ENCODE peak calls at places on chromosomes 16 and 17, in six cellular contexts. Q is endothelial cell of umbilical vein; V is activated T-helper 1 cell treated with anti-CD3 and anti-CD28 coated beads, Interleukin-12 subunit alpha, Interleukin-12 subunit beta, Interleukin-2, Interleukin-4 antibody, amounts not matched to agents 30 ng/mL and 10 ng/mL and 1 ng/mL, durations not matched to agents 14 hours and 24 hours and 36 hours; C is CD8-positive, alpha-beta memory T cell; O is 8988T; M is WTC11. N is an unnamed sample.

GRCh38 chr17:78089557-78090281 is 38.8 kb downstream of the TMC6 start:
- DNase-seq in O (no peak), V (no peak), C (no peak), Q (peak), M (no peak), N (no peak)

GRCh38 chr17:81566461-81567126 is 14.4 kb upstream of the FAAP100 start:
- DNase-seq in C (no peak), O (peak), M (no peak), Q (peak), V (no peak), N (peak)

GRCh38 chr16:8655184-8655717 is 19.2 kb upstream of the ABAT start:
- DNase-seq in Q (peak), V (peak), O (no peak), M (peak), C (no peak), N (peak)

GRCh38 chr16:15752717-15753488 is 102.9 kb downstream of the NDE1 start:
- DNase-seq in V (no peak), C (no peak), M (no peak), Q (no peak), O (no peak), N (no peak)

GRCh38 chr16:21167360-21167759 is 8.9 kb downstream of the LDAF1 start:
- DNase-seq in C (no peak), V (no peak), Q (no peak), M (no peak), O (no peak), N (no peak)

GRCh38 chr17:82769041-82769440 is 17.2 kb downstream of the TBCD start:
- DNase-seq in V (no peak), O (no peak), Q (no peak), C (no peak), M (no peak), N (no peak)

GRCh38 chr16:59698341-59698979 is 964.3 kb upstream of the GOT2 start:
- DNase-seq in Q (peak), O (no peak), V (no peak), M (no peak), C (no peak), N (no peak)

GRCh38 chr16:22297871-22298733 is 893 bp downstream of the POLR3E start:
- DNase-seq in M (peak), Q (peak), V (peak), C (peak), O (peak), N (peak)

GRCh38 chr17:32927724-32928526 is at the start of gene TMEM98:
- DNase-seq in O (peak), V (no peak), C (no peak), Q (no peak), M (peak), N (no peak)

GRCh38 chr17:43309505-43310329 is 75.9 kb upstream of the RNU2-1 start:
- DNase-seq in O (no peak), Q (no peak), M (no peak), V (no peak), C (no peak), N (no peak)